ENCODE peak calls at places on chromosomes 3 and 15, in eight cellular contexts. One of them, this sample, is unnamed.

GRCh38 chr15:74214324-74215021 is 11.9 kb upstream of the STRA6 start:
- DNase-seq in transverse colon: no peak
- DNase-seq in HepG2: no peak
- DNase-seq in H1: no peak
- DNase-seq in upper lobe of left lung: no peak
- DNase-seq in ovary: no peak
- DNase-seq in stomach: no peak
- DNase-seq in SK-N-SH: no peak
- DNase-seq in this sample: no peak

GRCh38 chr3:34567266-34567665 is 768.8 kb downstream of the PDCD6IP start:
- DNase-seq in SK-N-SH: no peak
- DNase-seq in stomach: no peak
- DNase-seq in HepG2: no peak
- DNase-seq in upper lobe of left lung: no peak
- DNase-seq in H1: no peak
- DNase-seq in ovary: no peak
- DNase-seq in transverse colon: no peak
- DNase-seq in this sample: no peak

GRCh38 chr3:194300936-194301335 is 50.2 kb downstream of the CPN2 start:
- DNase-seq in SK-N-SH: no peak
- DNase-seq in H1: no peak
- DNase-seq in transverse colon: no peak
- DNase-seq in ovary: no peak
- DNase-seq in upper lobe of left lung: no peak
- DNase-seq in HepG2: no peak
- DNase-seq in stomach: no peak
- DNase-seq in this sample: no peak

GRCh38 chr3:40173291-40173710 is 136.2 kb upstream of the EIF1B start:
- DNase-seq in upper lobe of left lung: no peak
- DNase-seq in H1: no peak
- DNase-seq in stomach: no peak
- DNase-seq in HepG2: no peak
- DNase-seq in transverse colon: no peak
- DNase-seq in SK-N-SH: no peak
- DNase-seq in ovary: no peak
- DNase-seq in this sample: peak

GRCh38 chr15:80846416-80846815 is 67.2 kb downstream of the CEMIP start:
- DNase-seq in H1: no peak
- DNase-seq in ovary: no peak
- DNase-seq in upper lobe of left lung: no peak
- DNase-seq in SK-N-SH: no peak
- DNase-seq in transverse colon: no peak
- DNase-seq in HepG2: peak
- DNase-seq in stomach: no peak
- DNase-seq in this sample: no peak

GRCh38 chr3:71356272-71356671 is 227.3 kb downstream of the FOXP1 start:
- DNase-seq in ovary: no peak
- DNase-seq in stomach: no peak
- DNase-seq in SK-N-SH: no peak
- DNase-seq in upper lobe of left lung: no peak
- DNase-seq in H1: no peak
- DNase-seq in transverse colon: no peak
- DNase-seq in HepG2: no peak
- DNase-seq in this sample: no peak

GRCh38 chr3:13822042-13822441 is 57.8 kb downstream of the WNT7A start:
- DNase-seq in SK-N-SH: no peak
- DNase-seq in HepG2: no peak
- DNase-seq in H1: no peak
- DNase-seq in transverse colon: no peak
- DNase-seq in upper lobe of left lung: no peak
- DNase-seq in ovary: no peak
- DNase-seq in stomach: no peak
- DNase-seq in this sample: no peak

GRCh38 chr3:147141516-147141915 is 264.8 kb downstream of the ZIC4 start:
- DNase-seq in HepG2: no peak
- DNase-seq in H1: no peak
- DNase-seq in ovary: no peak
- DNase-seq in stomach: no peak
- DNase-seq in SK-N-SH: no peak
- DNase-seq in upper lobe of left lung: no peak
- DNase-seq in transverse colon: no peak
- DNase-seq in this sample: no peak

GRCh38 chr3:66665021-66665695 is 164.3 kb upstream of the LRIG1 start:
- DNase-seq in H1: no peak
- DNase-seq in transverse colon: no peak
- DNase-seq in upper lobe of left lung: no peak
- DNase-seq in stomach: no peak
- DNase-seq in SK-N-SH: no peak
- DNase-seq in HepG2: no peak
- DNase-seq in ovary: no peak
- DNase-seq in this sample: no peak

GRCh38 chr3:29694783-29695182 is 413.9 kb downstream of the RBMS3 start:
- DNase-seq in upper lobe of left lung: peak
- DNase-seq in ovary: no peak
- DNase-seq in SK-N-SH: no peak
- DNase-seq in H1: no peak
- DNase-seq in HepG2: peak
- DNase-seq in transverse colon: no peak
- DNase-seq in stomach: no peak
- DNase-seq in this sample: no peak

GRCh38 chr15:32704343-32705076 is 13.3 kb upstream of the GREM1 start:
- DNase-seq in H1: no peak
- DNase-seq in SK-N-SH: no peak
- DNase-seq in transverse colon: no peak
- DNase-seq in upper lobe of left lung: no peak
- DNase-seq in stomach: no peak
- DNase-seq in ovary: no peak
- DNase-seq in HepG2: no peak
- DNase-seq in this sample: no peak

GRCh38 chr3:115658337-115659181 is 35.2 kb downstream of the GAP43 start:
- DNase-seq in HepG2: peak
- DNase-seq in stomach: peak
- DNase-seq in transverse colon: peak
- DNase-seq in ovary: peak
- DNase-seq in H1: peak
- DNase-seq in upper lobe of left lung: peak
- DNase-seq in SK-N-SH: peak
- DNase-seq in this sample: peak

GRCh38 chr3:122957707-122958210 is 69.8 kb downstream of the SEMA5B start:
- DNase-seq in stomach: no peak
- DNase-seq in transverse colon: no peak
- DNase-seq in HepG2: no peak
- DNase-seq in SK-N-SH: no peak
- DNase-seq in upper lobe of left lung: peak
- DNase-seq in ovary: peak
- DNase-seq in H1: no peak
- DNase-seq in this sample: no peak

GRCh38 chr15:55319537-55320325 is 709 bp downstream of the PIGB start:
- DNase-seq in SK-N-SH: no peak
- DNase-seq in HepG2: no peak
- DNase-seq in H1: no peak
- DNase-seq in stomach: peak
- DNase-seq in transverse colon: peak
- DNase-seq in upper lobe of left lung: peak
- DNase-seq in ovary: no peak
- DNase-seq in this sample: no peak

GRCh38 chr3:8532251-8532831 is 30.7 kb downstream of the LMCD1 start:
- DNase-seq in stomach: no peak
- DNase-seq in ovary: no peak
- DNase-seq in upper lobe of left lung: no peak
- DNase-seq in transverse colon: no peak
- DNase-seq in H1: no peak
- DNase-seq in SK-N-SH: no peak
- DNase-seq in HepG2: no peak
- DNase-seq in this sample: no peak

GRCh38 chr3:46692566-46692983 is 904 bp downstream of the ALS2CL start:
- DNase-seq in ovary: peak
- DNase-seq in SK-N-SH: no peak
- DNase-seq in upper lobe of left lung: peak
- DNase-seq in transverse colon: peak
- DNase-seq in H1: peak
- DNase-seq in stomach: peak
- DNase-seq in HepG2: no peak
- DNase-seq in this sample: no peak

GRCh38 chr3:33096103-33096868 is 660 bp downstream of the GLB1 start:
- DNase-seq in ovary: no peak
- DNase-seq in SK-N-SH: peak
- DNase-seq in stomach: peak
- DNase-seq in transverse colon: peak
- DNase-seq in H1: peak
- DNase-seq in upper lobe of left lung: peak
- DNase-seq in HepG2: peak
- DNase-seq in this sample: peak

GRCh38 chr3:158785972-158786371 is 15.9 kb upstream of the MFSD1 start:
- DNase-seq in transverse colon: no peak
- DNase-seq in stomach: no peak
- DNase-seq in HepG2: no peak
- DNase-seq in H1: no peak
- DNase-seq in ovary: no peak
- DNase-seq in upper lobe of left lung: no peak
- DNase-seq in SK-N-SH: no peak
- DNase-seq in this sample: no peak

GRCh38 chr3:138434276-138434874 is at the start of gene ESYT3:
- DNase-seq in HepG2: peak
- DNase-seq in transverse colon: peak
- DNase-seq in stomach: peak
- DNase-seq in ovary: peak
- DNase-seq in SK-N-SH: peak
- DNase-seq in H1: peak
- DNase-seq in upper lobe of left lung: peak
- DNase-seq in this sample: peak

DNA sequence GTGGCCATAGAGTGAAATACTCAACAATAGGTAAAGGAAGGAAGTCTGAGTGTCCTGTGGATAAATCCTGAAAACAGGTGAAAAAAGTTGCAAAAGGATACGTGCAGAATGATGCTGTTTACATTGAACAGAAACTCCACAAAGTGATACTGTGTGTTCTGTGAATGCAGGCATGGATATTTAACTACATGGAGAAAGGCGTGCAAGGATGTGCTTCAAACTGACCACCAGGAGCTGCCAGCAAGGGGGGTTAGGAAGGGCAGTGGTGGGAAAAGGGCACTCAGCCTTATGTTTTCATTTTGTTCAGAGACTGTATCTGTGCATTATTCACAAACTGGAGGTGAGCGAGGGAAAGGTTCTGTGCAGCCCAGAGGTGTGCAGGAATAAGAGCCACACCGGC is 47.4 kb downstream of the DNAJB8 start:
- DNase-seq in upper lobe of left lung: no peak
- DNase-seq in stomach: no peak
- DNase-seq in H1: no peak
- DNase-seq in SK-N-SH: no peak
- DNase-seq in HepG2: no peak
- DNase-seq in ovary: no peak
- DNase-seq in transverse colon: no peak
- DNase-seq in this sample: no peak
- TF ChIP-seq CTCF in upper lobe of left lung: no peak
- TF ChIP-seq CTCF in stomach: no peak
- TF ChIP-seq CTCF in H1: no peak
- TF ChIP-seq CTCF in SK-N-SH: no peak
- TF ChIP-seq CTCF in HepG2: no peak
- TF ChIP-seq CTCF in ovary: no peak
- TF ChIP-seq CTCF in transverse colon: no peak
- TF ChIP-seq CTCF in this sample: no peak

GRCh38 chr15:41804361-41804760 is 23.5 kb upstream of the JMJD7 start:
- DNase-seq in ovary: no peak
- DNase-seq in upper lobe of left lung: no peak
- DNase-seq in HepG2: no peak
- DNase-seq in SK-N-SH: no peak
- DNase-seq in H1: no peak
- DNase-seq in stomach: no peak
- DNase-seq in transverse colon: no peak
- DNase-seq in this sample: no peak
- TF ChIP-seq EP300 in ovary: no peak
- TF ChIP-seq EP300 in upper lobe of left lung: no peak
- TF ChIP-seq EP300 in HepG2: no peak
- TF ChIP-seq EP300 in SK-N-SH: no peak
- TF ChIP-seq EP300 in H1: no peak
- TF ChIP-seq EP300 in stomach: no peak
- TF ChIP-seq EP300 in transverse colon: no peak
- TF ChIP-seq EP300 in this sample: no peak

GRCh38 chr15:39244776-39245175 is 336.1 kb upstream of the THBS1 start:
- DNase-seq in H1: no peak
- DNase-seq in SK-N-SH: no peak
- DNase-seq in transverse colon: no peak
- DNase-seq in upper lobe of left lung: no peak
- DNase-seq in HepG2: no peak
- DNase-seq in stomach: no peak
- DNase-seq in ovary: no peak
- DNase-seq in this sample: no peak

GRCh38 chr15:39243396-39243795 is 337.5 kb upstream of the THBS1 start:
- DNase-seq in upper lobe of left lung: no peak
- DNase-seq in stomach: no peak
- DNase-seq in transverse colon: no peak
- DNase-seq in ovary: no peak
- DNase-seq in SK-N-SH: no peak
- DNase-seq in HepG2: no peak
- DNase-seq in H1: no peak
- DNase-seq in this sample: no peak

GRCh38 chr15:39247574-39247973 is 333.3 kb upstream of the THBS1 start:
- DNase-seq in SK-N-SH: no peak
- DNase-seq in ovary: no peak
- DNase-seq in H1: no peak
- DNase-seq in HepG2: no peak
- DNase-seq in upper lobe of left lung: no peak
- DNase-seq in stomach: no peak
- DNase-seq in transverse colon: no peak
- DNase-seq in this sample: no peak

GRCh38 chr15:39248204-39248603 is 332.7 kb upstream of the THBS1 start:
- DNase-seq in SK-N-SH: no peak
- DNase-seq in H1: no peak
- DNase-seq in transverse colon: no peak
- DNase-seq in ovary: peak
- DNase-seq in upper lobe of left lung: peak
- DNase-seq in HepG2: peak
- DNase-seq in stomach: no peak
- DNase-seq in this sample: no peak

DNA sequence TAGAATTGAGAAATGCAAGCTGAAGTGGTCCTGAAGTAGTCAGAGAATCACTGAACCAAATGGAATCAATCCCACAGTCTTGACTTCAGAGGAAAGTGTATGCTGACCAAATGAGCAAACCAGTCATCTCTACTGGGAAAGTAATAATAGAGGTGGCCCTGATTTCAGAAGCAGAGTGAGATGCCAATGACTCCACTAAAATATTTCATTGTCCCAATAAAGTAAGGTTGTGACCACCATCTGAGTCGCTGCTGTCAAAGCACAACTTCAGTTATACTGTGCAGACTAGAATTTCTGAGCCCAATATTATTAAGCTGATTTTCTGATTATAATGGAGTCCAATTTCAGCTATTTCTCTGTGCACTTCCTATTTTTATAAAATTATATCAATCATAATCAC is 334.4 kb upstream of the THBS1 start:
- DNase-seq in upper lobe of left lung: no peak
- DNase-seq in ovary: no peak
- DNase-seq in H1: no peak
- DNase-seq in SK-N-SH: no peak
- DNase-seq in stomach: no peak
- DNase-seq in HepG2: no peak
- DNase-seq in transverse colon: no peak
- DNase-seq in this sample: no peak
- H3K27ac ChIP-seq in upper lobe of left lung: no peak
- H3K27ac ChIP-seq in ovary: no peak
- H3K27ac ChIP-seq in H1: no peak
- H3K27ac ChIP-seq in SK-N-SH: no peak
- H3K27ac ChIP-seq in stomach: no peak
- H3K27ac ChIP-seq in HepG2: no peak
- H3K27ac ChIP-seq in transverse colon: no peak
- H3K27ac ChIP-seq in this sample: no peak

GRCh38 chr3:170368921-170369320 is 11.4 kb downstream of the SKIL start:
- DNase-seq in HepG2: no peak
- DNase-seq in SK-N-SH: peak
- DNase-seq in H1: no peak
- DNase-seq in upper lobe of left lung: no peak
- DNase-seq in stomach: no peak
- DNase-seq in ovary: no peak
- DNase-seq in transverse colon: no peak
- DNase-seq in this sample: no peak
- TF ChIP-seq CTCF in HepG2: no peak
- TF ChIP-seq CTCF in SK-N-SH: peak
- TF ChIP-seq CTCF in H1: no peak
- TF ChIP-seq CTCF in upper lobe of left lung: peak
- TF ChIP-seq CTCF in stomach: no peak
- TF ChIP-seq CTCF in ovary: no peak
- TF ChIP-seq CTCF in transverse colon: peak
- TF ChIP-seq CTCF in this sample: peak